ENCODE peak calls at places on chromosomes 11 and 22, in four cellular contexts. Q is K562, E is HepG2, M is H1. C is an unnamed sample.

GRCh38 chr11:16773981-16774710 is 35.7 kb downstream of the C11orf58 start:
- DNase-seq in Q (peak), E (no peak), M (no peak), C (no peak)

GRCh38 chr22:37304595-37305343 is 22.5 kb downstream of the CYTH4 start:
- DNase-seq in Q (peak), E (peak), M (no peak), C (no peak)

GRCh38 chr11:61045271-61045670 is 57.0 kb upstream of the CD5 start:
- DNase-seq in Q (no peak), E (no peak), M (no peak), C (no peak)

GRCh38 chr22:32708835-32709234 is 92.7 kb upstream of the TIMP3 start:
- DNase-seq in Q (no peak), E (no peak), M (no peak), C (no peak)

GRCh38 chr11:77055056-77055680 is 11.6 kb upstream of the CAPN5 start:
- DNase-seq in Q (no peak), E (no peak), M (no peak), C (no peak)

GRCh38 chr11:65851811-65852507 is 6.0 kb downstream of the CFL1 start:
- DNase-seq in Q (peak), E (no peak), M (no peak), C (no peak)

GRCh38 chr22:49039625-49040024 is 788.0 kb downstream of the BRD1 start:
- DNase-seq in Q (no peak), E (peak), M (no peak), C (no peak)

GRCh38 chr11:70737816-70738630 is 339.7 kb downstream of the CTTN start:
- DNase-seq in Q (no peak), E (no peak), M (no peak), C (no peak)

GRCh38 chr22:38284042-38284402 is 11.2 kb upstream of the TMEM184B start:
- DNase-seq in Q (no peak), E (peak), M (no peak), C (no peak)

GRCh38 chr22:45884201-45885067 is 92.5 kb downstream of the WNT7B start:
- DNase-seq in Q (no peak), E (no peak), M (no peak), C (no peak)

GRCh38 chr11:34680206-34680605 is 59.3 kb downstream of the EHF start:
- DNase-seq in Q (no peak), E (no peak), M (no peak), C (no peak)

GRCh38 chr11:123197711-123198110 is 2.7 kb upstream of the CLMP start:
- DNase-seq in Q (no peak), E (no peak), M (no peak), C (no peak)

GRCh38 chr22:32543020-32543357 is 68.4 kb downstream of the FBXO7 start:
- DNase-seq in Q (no peak), E (no peak), M (no peak), C (no peak)

GRCh38 chr11:59009661-59010060 is 70.4 kb downstream of the GLYATL1 start:
- DNase-seq in Q (no peak), E (no peak), M (no peak), C (no peak)

GRCh38 chr22:36731916-36732315 is 28.4 kb upstream of the CACNG2 start:
- DNase-seq in Q (no peak), E (no peak), M (no peak), C (no peak)

GRCh38 chr11:9849384-9849783 is 185.5 kb downstream of the SWAP70 start:
- DNase-seq in Q (no peak), E (no peak), M (no peak), C (no peak)

GRCh38 chr11:76781861-76782500 is 1.2 kb upstream of the TSKU start:
- DNase-seq in Q (no peak), E (peak), M (no peak), C (no peak)

GRCh38 chr22:22704156-22704946 is 59.9 kb downstream of the GGTLC2 start:
- DNase-seq in Q (no peak), E (no peak), M (no peak), C (no peak)

GRCh38 chr11:44814881-44815592 is 88.3 kb downstream of the TSPAN18 start:
- DNase-seq in Q (no peak), E (no peak), M (no peak), C (no peak)

GRCh38 chr11:71086687-71087258 is 165.6 kb downstream of the SHANK2 start:
- DNase-seq in Q (peak), E (peak), M (peak), C (peak)

GRCh38 chr11:77471520-77472234 is 2.2 kb downstream of the PAK1 start:
- DNase-seq in Q (no peak), E (peak), M (no peak), C (peak)

GRCh38 chr22:48367731-48368130 is 1459.9 kb downstream of the BRD1 start:
- DNase-seq in Q (no peak), E (no peak), M (no peak), C (no peak)

GRCh38 chr11:111047376-111047775 is 198.1 kb upstream of the POU2AF2 start:
- DNase-seq in Q (no peak), E (no peak), M (no peak), C (no peak)

GRCh38 chr11:47348859-47349258 is 3.6 kb downstream of the MYBPC3 start:
- DNase-seq in Q (peak), E (peak), M (no peak), C (peak)

GRCh38 chr11:75867778-75868374 is 52.9 kb downstream of the UVRAG start:
- DNase-seq in Q (peak), E (peak), M (no peak), C (peak)

GRCh38 chr11:27509953-27510352 is 3.4 kb upstream of the LIN7C start:
- DNase-seq in Q (no peak), E (no peak), M (no peak), C (no peak)

GRCh38 chr11:66546368-66546965 is at the start of gene ACTN3:
- DNase-seq in Q (no peak), E (peak), M (peak), C (no peak)

GRCh38 chr11:119626197-119626909 is 102.6 kb downstream of the NECTIN1 start:
- DNase-seq in Q (no peak), E (peak), M (no peak), C (no peak)

GRCh38 chr22:45966320-45966891 is 10.6 kb downstream of the WNT7B start:
- DNase-seq in Q (no peak), E (no peak), M (no peak), C (no peak)

GRCh38 chr11:72776844-72777754 is 16.7 kb downstream of the STARD10 start:
- DNase-seq in Q (peak), E (no peak), M (no peak), C (no peak)

GRCh38 chr11:28245131-28245530 is 136.9 kb downstream of the METTL15 start:
- DNase-seq in Q (no peak), E (no peak), M (no peak), C (no peak)

GRCh38 chr11:109421981-109422590 is at the start of gene C11orf87:
- DNase-seq in Q (no peak), E (no peak), M (peak), C (no peak)

DNA sequence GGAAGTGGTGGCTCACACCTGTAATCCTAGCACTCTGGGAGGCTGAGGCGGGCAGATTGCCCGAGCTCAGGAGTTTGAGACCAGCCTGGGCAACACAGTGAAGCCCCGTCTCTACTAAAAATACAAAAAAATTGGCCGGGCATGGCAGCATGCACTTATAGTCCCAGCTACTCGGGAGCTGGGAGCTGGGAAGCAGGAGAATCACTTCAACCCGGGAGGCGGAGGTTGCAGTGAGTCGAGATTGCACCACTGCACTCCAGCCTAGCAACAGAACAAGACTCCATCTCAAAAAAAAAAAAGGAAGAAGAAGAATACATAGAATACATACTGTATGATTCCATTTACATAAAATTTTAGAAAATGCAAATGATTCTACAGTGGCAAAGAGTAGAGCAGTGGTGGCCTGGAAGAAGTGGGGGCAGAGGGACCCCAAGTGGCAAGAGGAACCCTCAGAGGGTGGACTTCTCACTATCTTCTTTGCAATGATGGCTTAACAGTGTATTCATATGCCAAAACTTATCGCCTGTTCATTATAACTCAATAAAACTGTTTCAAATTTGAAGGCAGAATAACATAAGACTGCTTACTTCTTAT is 22.0 kb downstream of the PACSIN2 start:
- DNase-seq in Q (no peak), E (no peak), M (no peak), C (no peak)
- TF ChIP-seq RNF2 in Q (no peak), E (no peak), M (no peak), C (no peak)

DNA sequence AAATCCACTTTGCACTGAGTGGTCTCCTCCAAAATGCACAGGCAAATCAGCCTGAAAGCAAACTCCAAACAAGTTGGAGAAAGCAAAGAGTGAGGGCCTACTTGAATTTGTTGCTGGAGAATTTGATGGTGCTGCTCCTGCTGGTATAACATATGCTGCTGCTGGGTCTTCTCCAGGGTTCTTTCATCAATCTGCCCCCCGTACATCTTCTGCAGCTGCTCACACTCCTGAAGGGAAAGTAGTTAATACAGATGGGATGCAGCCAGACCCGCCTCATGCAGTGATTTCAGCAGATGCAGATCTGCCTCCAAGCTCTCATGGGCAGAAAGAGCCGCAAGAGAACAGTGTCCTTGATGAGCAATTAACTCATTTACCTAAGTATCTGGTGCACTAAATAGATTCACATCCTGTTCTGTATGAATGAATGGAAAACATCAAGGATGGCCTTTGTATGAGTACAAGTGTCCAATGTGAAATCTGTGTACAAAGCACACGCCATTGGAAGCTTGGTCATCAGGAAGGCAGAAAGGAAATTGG is 24.7 kb upstream of the APOA1 start:
- DNase-seq in Q (no peak), E (no peak), M (no peak), C (no peak)
- TF ChIP-seq RNF2 in Q (no peak), E (no peak), M (no peak), C (no peak)

DNA sequence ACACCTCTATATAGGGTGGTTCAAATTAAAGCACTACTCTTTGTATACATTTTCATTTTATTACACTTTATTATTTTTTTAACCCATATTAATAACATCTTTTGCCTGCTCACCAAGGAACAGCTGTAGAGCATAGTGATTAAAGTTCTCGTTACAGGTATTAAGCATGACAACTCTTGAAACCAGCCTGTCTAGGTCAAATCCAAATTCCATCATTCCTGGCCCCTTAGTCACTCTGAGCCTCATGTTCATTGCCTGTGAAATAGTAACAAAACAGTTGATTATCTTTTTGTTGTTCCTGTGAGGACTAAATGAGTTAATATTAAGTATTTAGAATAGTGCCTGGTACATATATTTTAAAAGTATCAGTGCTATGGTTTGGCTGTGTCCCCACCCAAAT is 334.5 kb downstream of the RAB38 start:
- DNase-seq in Q (no peak), E (no peak), M (no peak), C (no peak)
- TF ChIP-seq RNF2 in Q (no peak), E (no peak), M (no peak), C (no peak)

DNA sequence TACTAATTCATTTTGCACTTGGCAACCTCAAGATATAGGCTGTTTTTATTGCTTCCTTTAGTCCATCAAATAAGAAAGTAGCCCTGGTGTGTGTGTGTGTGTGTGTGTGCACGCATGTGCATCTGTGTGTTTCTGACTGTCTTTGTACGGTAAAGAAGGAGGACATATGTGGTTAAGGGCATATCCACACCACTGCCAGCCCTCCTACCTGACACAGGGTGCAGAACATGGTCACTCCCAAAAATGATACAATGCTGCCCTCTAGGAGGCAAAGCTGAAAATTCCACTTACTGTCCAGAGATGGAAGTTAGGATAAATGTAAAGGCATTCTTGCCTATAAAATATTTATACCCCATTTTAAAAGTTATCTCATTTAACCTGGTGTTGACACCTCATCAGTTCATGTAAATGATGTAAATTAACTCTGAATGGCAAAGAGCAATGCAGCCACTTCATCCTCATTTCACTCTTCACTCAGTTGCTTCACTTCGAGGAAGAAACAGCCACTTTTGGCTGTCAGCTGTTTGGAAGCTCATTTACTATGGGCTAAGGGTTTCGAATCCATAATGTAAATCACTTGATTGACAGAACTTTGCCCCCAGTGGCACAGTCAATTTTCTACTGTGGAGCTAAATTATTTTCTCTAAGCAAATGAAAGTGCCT is 83.1 kb upstream of the MTNR1B start:
- DNase-seq in Q (peak), E (peak), M (no peak), C (peak)
- TF ChIP-seq RNF2 in Q (no peak), E (no peak), M (no peak), C (no peak)

GRCh38 chr11:24437123-24437522 is 59.7 kb upstream of the LUZP2 start:
- DNase-seq in Q (no peak), E (no peak), M (no peak), C (no peak)
- TF ChIP-seq RNF2 in Q (no peak), E (no peak), M (no peak), C (no peak)